ENCODE peak calls at places on chromosomes 7 and 10, in ten cellular contexts. J is HepG2, G is HCT116, E is esophagus muscularis mucosa, O is GM23338, A is Panc1, S is breast epithelium, Z is transverse colon, R is HL-60, W is stomach. X is an unnamed sample.

GRCh38 chr7:4713183-4713784 is 31.2 kb downstream of the FOXK1 start:
- DNase-seq in J (no peak), G (no peak), E (no peak), O (peak; percentile 58), A (no peak), S (no peak), Z (peak; percentile 32), R (peak; percentile 58), W (no peak), X (no peak)

GRCh38 chr7:28956608-28957063 is 1.5 kb downstream of the TRIL start:
- DNase-seq in J (peak; percentile 48), G (no peak), E (peak; percentile 85), O (peak; percentile 87), A (no peak), S (peak; percentile 89), Z (peak; percentile 70), R (no peak), W (peak; percentile 74), X (peak; percentile 68)

GRCh38 chr7:134355925-134356324 is 39.2 kb upstream of the SLC35B4 start:
- DNase-seq in J (peak; percentile 66), G (no peak), E (no peak), O (no peak), A (no peak), S (peak; percentile 55), Z (no peak), R (no peak), W (peak; percentile 57), X (peak; percentile 74)

GRCh38 chr7:137992738-137993394 is 9.0 kb downstream of the CREB3L2 start:
- DNase-seq in J (peak; percentile 78), G (no peak), E (no peak), O (no peak), A (no peak), S (no peak), Z (peak; percentile 58), R (peak; percentile 92), W (no peak), X (no peak)

GRCh38 chr7:82164813-82165212 is 278.8 kb downstream of the CACNA2D1 start:
- DNase-seq in J (no peak), G (no peak), E (no peak), O (peak; percentile 33), A (no peak), S (no peak), Z (no peak), R (no peak), W (no peak), X (no peak)

GRCh38 chr7:128097211-128097731 is 66.0 kb upstream of the LRRC4 start:
- DNase-seq in J (no peak), G (no peak), E (no peak), O (no peak), A (no peak), S (no peak), Z (no peak), R (no peak), W (no peak), X (no peak)

GRCh38 chr7:44122529-44122928 is 819 bp downstream of the POLD2 start:
- DNase-seq in J (no peak), G (no peak), E (no peak), O (no peak), A (no peak), S (no peak), Z (no peak), R (no peak), W (no peak), X (no peak)

GRCh38 chr10:96488161-96488935 is 25.4 kb downstream of the TLL2 start:
- DNase-seq in J (no peak), G (no peak), E (no peak), O (no peak), A (no peak), S (no peak), Z (no peak), R (no peak), W (no peak), X (no peak)

GRCh38 chr7:74225400-74225799 is 15.6 kb downstream of the LAT2 start:
- DNase-seq in J (no peak), G (no peak), E (no peak), O (no peak), A (no peak), S (no peak), Z (no peak), R (no peak), W (no peak), X (no peak)

GRCh38 chr7:74222851-74223710 is 13.3 kb downstream of the LAT2 start:
- DNase-seq in J (no peak), G (no peak), E (no peak), O (no peak), A (no peak), S (no peak), Z (no peak), R (no peak), W (no peak), X (no peak)

GRCh38 chr7:74223711-74224510 is 14.1 kb downstream of the LAT2 start:
- DNase-seq in J (no peak), G (no peak), E (no peak), O (no peak), A (no peak), S (no peak), Z (no peak), R (no peak), W (no peak), X (no peak)

GRCh38 chr7:74226633-74227032 is 16.8 kb downstream of the LAT2 start:
- DNase-seq in J (no peak), G (no peak), E (no peak), O (no peak), A (no peak), S (no peak), Z (peak; percentile 22), R (peak; percentile 88), W (no peak), X (no peak)

DNA sequence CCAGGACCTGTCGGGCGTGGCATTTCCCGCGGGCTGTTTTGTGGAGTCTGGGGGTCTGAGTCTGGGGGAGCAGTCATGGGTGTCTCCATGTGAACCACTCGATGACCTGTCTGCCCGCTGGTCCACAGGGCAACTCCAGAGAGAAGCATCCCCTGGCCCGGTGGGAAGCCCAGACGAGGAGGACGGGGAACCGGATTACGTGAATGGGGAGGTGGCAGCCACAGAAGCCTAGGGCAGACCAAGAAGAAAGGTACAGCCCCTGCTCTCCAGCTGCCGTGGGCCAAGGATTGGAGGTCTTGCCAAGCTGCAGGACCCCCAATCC is 14.7 kb downstream of the LAT2 start:
- DNase-seq in J (no peak), G (no peak), E (no peak), O (no peak), A (no peak), S (no peak), Z (no peak), R (no peak), W (no peak), X (no peak)
- TF ChIP-seq POLR2AphosphoS5 in J (no peak), G (no peak), E (no peak), O (no peak), A (peak; percentile 1), S (no peak), Z (no peak), R (no peak), W (no peak), X (no peak)

GRCh38 chr10:103692421-103693069 is 162.8 kb downstream of the SH3PXD2A start:
- DNase-seq in J (no peak), G (no peak), E (no peak), O (peak; percentile 70), A (no peak), S (no peak), Z (peak; percentile 47), R (no peak), W (no peak), X (no peak)

GRCh38 chr10:103691723-103692380 is 163.5 kb downstream of the SH3PXD2A start:
- DNase-seq in J (no peak), G (no peak), E (no peak), O (peak; percentile 67), A (no peak), S (no peak), Z (no peak), R (no peak), W (no peak), X (no peak)

GRCh38 chr10:103693070-103693811 is 162.1 kb downstream of the SH3PXD2A start:
- DNase-seq in J (no peak), G (no peak), E (no peak), O (peak; percentile 44), A (no peak), S (no peak), Z (peak; percentile 31), R (no peak), W (no peak), X (no peak)

GRCh38 chr10:103695584-103696005 is 159.8 kb downstream of the SH3PXD2A start:
- DNase-seq in J (no peak), G (no peak), E (no peak), O (no peak), A (no peak), S (no peak), Z (peak; percentile 77), R (no peak), W (no peak), X (no peak)

GRCh38 chr10:103693812-103694205 is 161.6 kb downstream of the SH3PXD2A start:
- DNase-seq in J (no peak), G (no peak), E (no peak), O (no peak), A (no peak), S (no peak), Z (no peak), R (no peak), W (no peak), X (no peak)
- H3K4me3 ChIP-seq in J (no peak overlapping the region), G (peak overlapping the region; percentile 55), E (peak overlapping the region; percentile 59), O (peak overlapping the region; percentile 63), A (no peak overlapping the region), S (peak overlapping the region; percentile 50), Z (peak overlapping the region; percentile 48), R (no peak overlapping the region), W (peak overlapping the region; percentile 43), X (no peak overlapping the region)

GRCh38 chr7:72182036-72182435 is 230.1 kb downstream of the CALN1 start:
- DNase-seq in J (no peak), G (no peak), E (peak; percentile 14), O (no peak), A (no peak), S (no peak), Z (no peak), R (no peak), W (no peak), X (no peak)

GRCh38 chr7:72187179-72187578 is 225.0 kb downstream of the CALN1 start:
- DNase-seq in J (no peak), G (no peak), E (peak; percentile 87), O (peak; percentile 78), A (no peak), S (no peak), Z (no peak), R (no peak), W (no peak), X (no peak)

DNA sequence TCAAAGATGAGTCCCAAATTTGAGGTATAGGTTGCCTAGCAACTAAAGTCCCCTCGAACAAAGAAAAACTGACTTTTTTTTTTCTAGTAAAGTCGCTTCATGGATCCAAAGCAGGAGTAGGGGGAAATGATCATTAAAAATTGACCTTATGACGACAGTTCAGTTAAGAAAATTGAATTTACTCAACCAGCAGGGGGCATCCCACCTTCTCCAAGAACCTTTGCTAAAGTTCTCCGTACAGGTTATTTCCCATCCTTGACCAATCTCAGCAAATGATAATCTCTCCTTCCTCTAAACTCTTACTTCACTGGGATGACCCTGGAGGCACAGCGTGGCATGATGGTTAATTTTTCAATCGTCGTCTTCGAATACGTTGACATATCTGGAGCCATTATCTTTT is 228.3 kb downstream of the CALN1 start:
- DNase-seq in J (peak; percentile 6), G (peak; percentile 1), E (no peak), O (peak; percentile 75), A (no peak), S (no peak), Z (no peak), R (no peak), W (no peak), X (no peak)
- H3K27ac ChIP-seq in J (no peak overlapping the region), G (no peak overlapping the region), E (no peak overlapping the region), O (no peak overlapping the region), A (no peak overlapping the region), S (no peak overlapping the region), Z (no peak overlapping the region), R (no peak overlapping the region), W (no peak overlapping the region), X (no peak overlapping the region)

DNA sequence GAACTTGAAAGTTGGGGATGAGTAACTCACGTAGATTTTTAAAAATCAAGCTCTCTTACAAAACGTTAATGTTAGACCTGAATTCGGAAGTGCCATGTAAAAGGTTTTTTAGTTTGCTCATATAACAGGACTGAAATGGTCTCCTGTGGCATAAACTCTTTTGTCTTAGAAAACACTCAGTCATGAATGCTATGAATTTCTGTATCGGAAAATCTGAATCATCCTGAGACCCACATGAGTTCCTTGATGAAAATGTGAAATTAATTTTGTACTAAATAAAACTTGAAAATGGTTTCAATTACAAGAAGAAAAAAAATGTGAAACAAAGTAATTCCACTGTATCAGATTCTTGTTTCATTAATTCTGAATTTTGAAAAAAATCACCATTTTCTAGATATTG is 134.8 kb upstream of the BMPER start:
- DNase-seq in J (no peak), G (no peak), E (no peak), O (no peak), A (no peak), S (no peak), Z (no peak), R (no peak), W (no peak), X (no peak)
- TF ChIP-seq POLR2AphosphoS5 in J (no peak), G (no peak), E (no peak), O (no peak), A (no peak), S (no peak), Z (no peak), R (no peak), W (no peak), X (no peak)

X was measured in prostate gland.